ENCODE peak calls at places on chromosomes 16 and 17, in six cellular contexts. One of them, this sample, is unnamed.

GRCh38 chr17:19533718-19534561 is at the start of gene SLC47A1:
- DNase-seq in H1: peak; percentile 67
- DNase-seq in A549: peak; percentile 76
- DNase-seq in WTC11: peak; percentile 42
- DNase-seq in K562: no peak
- DNase-seq in HepG2: peak; percentile 58
- DNase-seq in this sample: peak; percentile 52

GRCh38 chr16:30349695-30350094 is 5.4 kb downstream of the CD2BP2 start:
- DNase-seq in H1: no peak
- DNase-seq in A549: no peak
- DNase-seq in WTC11: no peak
- DNase-seq in K562: no peak
- DNase-seq in HepG2: no peak
- DNase-seq in this sample: no peak

GRCh38 chr16:47847220-47847970 is 308.4 kb downstream of the ABCC12 start:
- DNase-seq in H1: peak; percentile 27
- DNase-seq in A549: no peak
- DNase-seq in WTC11: no peak
- DNase-seq in K562: no peak
- DNase-seq in HepG2: no peak
- DNase-seq in this sample: no peak

GRCh38 chr16:75742424-75743047 is 16.2 kb upstream of the CPHXL start:
- DNase-seq in H1: no peak
- DNase-seq in A549: no peak
- DNase-seq in WTC11: no peak
- DNase-seq in K562: no peak
- DNase-seq in HepG2: no peak
- DNase-seq in this sample: no peak

GRCh38 chr17:27840688-27841087 is 40.4 kb upstream of the NOS2 start:
- DNase-seq in H1: no peak
- DNase-seq in A549: no peak
- DNase-seq in WTC11: no peak
- DNase-seq in K562: no peak
- DNase-seq in HepG2: no peak
- DNase-seq in this sample: no peak

GRCh38 chr17:47301831-47302230 is 21.9 kb upstream of the EFCAB13 start:
- DNase-seq in H1: no peak
- DNase-seq in A549: no peak
- DNase-seq in WTC11: no peak
- DNase-seq in K562: no peak
- DNase-seq in HepG2: no peak
- DNase-seq in this sample: no peak

GRCh38 chr16:89946515-89946914 is 2.0 kb upstream of the DEF8 start:
- DNase-seq in H1: no peak
- DNase-seq in A549: no peak
- DNase-seq in WTC11: no peak
- DNase-seq in K562: no peak
- DNase-seq in HepG2: no peak
- DNase-seq in this sample: no peak

GRCh38 chr16:11359370-11359769 is 14.1 kb downstream of the RMI2 start:
- DNase-seq in H1: no peak
- DNase-seq in A549: no peak
- DNase-seq in WTC11: no peak
- DNase-seq in K562: no peak
- DNase-seq in HepG2: no peak
- DNase-seq in this sample: no peak

GRCh38 chr16:51524555-51525373 is 373.7 kb upstream of the SALL1 start:
- DNase-seq in H1: no peak
- DNase-seq in A549: peak; percentile 26
- DNase-seq in WTC11: no peak
- DNase-seq in K562: no peak
- DNase-seq in HepG2: no peak
- DNase-seq in this sample: no peak

GRCh38 chr17:59372138-59372751 is 40.8 kb downstream of the YPEL2 start:
- DNase-seq in H1: no peak
- DNase-seq in A549: no peak
- DNase-seq in WTC11: no peak
- DNase-seq in K562: no peak
- DNase-seq in HepG2: no peak
- DNase-seq in this sample: peak; percentile 93

GRCh38 chr17:21252875-21253645 is at the start of gene NATD1:
- DNase-seq in H1: peak; percentile 73
- DNase-seq in A549: peak; percentile 93
- DNase-seq in WTC11: peak; percentile 78
- DNase-seq in K562: peak; percentile 79
- DNase-seq in HepG2: peak; percentile 68
- DNase-seq in this sample: peak; percentile 80

GRCh38 chr17:82593590-82594087 is 54.6 kb downstream of the WDR45B start:
- DNase-seq in H1: no peak
- DNase-seq in A549: no peak
- DNase-seq in WTC11: no peak
- DNase-seq in K562: no peak
- DNase-seq in HepG2: no peak
- DNase-seq in this sample: no peak
- TF ChIP-seq JUN in H1: no peak
- TF ChIP-seq JUN in A549: no peak
- TF ChIP-seq JUN in WTC11: no peak
- TF ChIP-seq JUN in K562: no peak
- TF ChIP-seq JUN in HepG2: no peak
- TF ChIP-seq JUN in this sample: no peak

DNA sequence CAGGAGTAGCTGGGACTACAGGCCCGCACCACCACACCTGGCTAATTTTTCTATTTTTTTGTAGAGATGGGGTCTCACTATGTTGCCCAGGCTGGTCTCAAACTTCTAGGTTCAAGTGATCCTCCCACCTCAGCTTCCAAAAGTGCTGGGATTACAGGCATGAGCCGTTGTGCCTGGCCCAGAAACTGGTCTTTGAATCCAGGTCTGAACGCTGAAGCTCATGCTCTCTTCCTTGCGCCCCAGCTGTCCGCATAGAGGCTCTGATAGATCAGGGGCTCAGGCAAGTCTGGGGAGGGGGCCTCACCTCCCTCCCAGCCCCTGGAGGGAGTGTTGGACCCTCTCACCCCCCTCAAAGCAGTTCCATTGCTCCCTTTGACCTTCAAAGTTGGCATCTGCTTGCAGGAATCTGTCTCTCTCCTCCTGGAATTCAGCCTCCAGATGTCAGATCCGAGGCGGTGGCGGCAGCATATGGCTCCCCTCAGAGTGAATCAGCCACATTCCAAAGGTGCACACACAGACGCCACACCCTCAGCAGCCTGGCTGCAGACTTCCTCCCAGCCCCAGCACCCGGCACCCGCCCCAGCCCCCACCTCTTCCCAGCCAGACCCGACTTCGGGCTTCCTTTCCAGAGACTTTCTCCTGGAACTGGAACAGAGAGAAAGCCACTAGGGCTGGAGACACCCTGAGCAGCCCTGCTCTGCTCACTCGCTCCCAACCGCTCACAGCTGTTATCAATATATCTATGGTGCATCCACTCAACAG is 16.9 kb upstream of the GLIS2 start:
- DNase-seq in H1: peak; percentile 66
- DNase-seq in A549: peak; percentile 97
- DNase-seq in WTC11: peak; percentile 76
- DNase-seq in K562: peak; percentile 69
- DNase-seq in HepG2: no peak
- DNase-seq in this sample: peak; percentile 65
- TF ChIP-seq JUN in H1: no peak
- TF ChIP-seq JUN in A549: peak; percentile 74
- TF ChIP-seq JUN in WTC11: no peak
- TF ChIP-seq JUN in K562: no peak
- TF ChIP-seq JUN in HepG2: no peak
- TF ChIP-seq JUN in this sample: no peak

GRCh38 chr17:42872251-42872965 is 21.4 kb downstream of the AOC3 start:
- DNase-seq in H1: no peak
- DNase-seq in A549: no peak
- DNase-seq in WTC11: no peak
- DNase-seq in K562: no peak
- DNase-seq in HepG2: no peak
- DNase-seq in this sample: no peak
- TF ChIP-seq JUN in H1: no peak
- TF ChIP-seq JUN in A549: no peak
- TF ChIP-seq JUN in WTC11: no peak
- TF ChIP-seq JUN in K562: no peak
- TF ChIP-seq JUN in HepG2: no peak
- TF ChIP-seq JUN in this sample: no peak

DNA sequence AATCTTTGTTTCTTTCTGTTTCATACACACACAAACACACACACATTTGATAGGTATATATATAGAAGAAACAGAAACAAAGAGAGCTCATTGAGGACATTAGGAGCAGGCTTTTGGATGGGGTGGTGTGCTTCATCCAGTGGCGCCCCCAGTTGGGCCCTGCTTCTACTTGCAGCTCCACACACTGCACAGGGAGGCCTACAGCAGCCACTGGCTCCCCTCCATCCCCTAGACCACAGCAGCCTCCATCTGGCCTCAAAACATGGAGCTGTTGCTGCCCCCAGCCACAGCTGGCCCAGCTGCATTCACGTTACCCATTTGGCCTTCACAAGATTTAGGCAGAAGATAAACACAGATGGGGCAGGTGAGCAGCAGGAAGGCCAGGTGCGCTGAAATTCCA is 33.1 kb upstream of the NF1 start:
- DNase-seq in H1: peak; percentile 57
- DNase-seq in A549: no peak
- DNase-seq in WTC11: peak; percentile 53
- DNase-seq in K562: no peak
- DNase-seq in HepG2: no peak
- DNase-seq in this sample: no peak
- TF ChIP-seq JUN in H1: no peak
- TF ChIP-seq JUN in A549: no peak
- TF ChIP-seq JUN in WTC11: no peak
- TF ChIP-seq JUN in K562: no peak
- TF ChIP-seq JUN in HepG2: no peak
- TF ChIP-seq JUN in this sample: no peak

GRCh38 chr16:17467923-17468540 is 2.7 kb downstream of the XYLT1 start:
- DNase-seq in H1: peak; percentile 72
- DNase-seq in A549: peak; percentile 26
- DNase-seq in WTC11: peak; percentile 77
- DNase-seq in K562: no peak
- DNase-seq in HepG2: peak; percentile 33
- DNase-seq in this sample: no peak
- TF ChIP-seq JUN in H1: no peak
- TF ChIP-seq JUN in A549: no peak
- TF ChIP-seq JUN in WTC11: no peak
- TF ChIP-seq JUN in K562: no peak
- TF ChIP-seq JUN in HepG2: no peak
- TF ChIP-seq JUN in this sample: no peak

GRCh38 chr16:81612351-81613170 is 166.5 kb upstream of the PLCG2 start:
- DNase-seq in H1: no peak
- DNase-seq in A549: no peak
- DNase-seq in WTC11: no peak
- DNase-seq in K562: no peak
- DNase-seq in HepG2: no peak
- DNase-seq in this sample: peak; percentile 96
- TF ChIP-seq JUN in H1: no peak
- TF ChIP-seq JUN in A549: no peak
- TF ChIP-seq JUN in WTC11: no peak
- TF ChIP-seq JUN in K562: no peak
- TF ChIP-seq JUN in HepG2: no peak
- TF ChIP-seq JUN in this sample: no peak

This sample was measured in endothelial cell of umbilical vein.